ENCODE peak calls at places on chromosome 5, in four cellular contexts. N is K562, Y is WTC11, Z is HepG2. D is an unnamed sample.
A peak's percentile ranks its signal among the peaks of the same experiment; 100 is the strongest.

GRCh38 chr5:1202798-1203185 is 1.4 kb downstream of the SLC6A19 start:
- DNase-seq in Z (no peak), N (no peak), Y (no peak), D (no peak)

GRCh38 chr5:5886812-5887486 is 464.5 kb downstream of the ICE1 start:
- DNase-seq in N (peak; percentile 34), Y (peak; percentile 76), Z (peak; percentile 3), D (no peak)

GRCh38 chr5:98656106-98656795 is 117.2 kb upstream of the RGMB start:
- DNase-seq in Z (no peak), N (no peak), Y (no peak), D (no peak)

GRCh38 chr5:146667633-146668032 is 151.6 kb upstream of the GPR151 start:
- DNase-seq in Z (no peak), Y (no peak), N (no peak), D (no peak)

GRCh38 chr5:103519550-103519949 is 43.0 kb downstream of the NUDT12 start:
- DNase-seq in N (peak; percentile 9), Z (no peak), Y (peak; percentile 27), D (no peak)

GRCh38 chr5:15703901-15704300 is 203.9 kb downstream of the FBXL7 start:
- DNase-seq in Y (no peak), N (no peak), Z (no peak), D (no peak)

GRCh38 chr5:103706939-103707682 is 144.5 kb upstream of the NUDT12 start:
- DNase-seq in Z (no peak), N (no peak), Y (no peak), D (no peak)

GRCh38 chr5:131481569-131481968 is 153.5 kb downstream of the RAPGEF6 start:
- DNase-seq in Z (no peak), N (peak; percentile 5), Y (no peak), D (no peak)

GRCh38 chr5:666816-667498 is 26.2 kb downstream of the TPPP start:
- DNase-seq in Y (no peak), Z (no peak), N (no peak), D (no peak)

GRCh38 chr5:132407970-132408369 is 38.5 kb downstream of the SLC22A5 start:
- DNase-seq in N (no peak), Y (no peak), Z (no peak), D (no peak)

GRCh38 chr5:141779642-141780041 is 97.6 kb upstream of the ARAP3 start:
- DNase-seq in N (peak; percentile 19), Y (no peak), Z (no peak), D (no peak)

GRCh38 chr5:125719681-125720676 is 703.2 kb upstream of the GRAMD2B start:
- DNase-seq in N (no peak), Z (peak; percentile 94), Y (no peak), D (no peak)

GRCh38 chr5:107875834-107876233 is 205.1 kb upstream of the EFNA5 start:
- DNase-seq in N (no peak), Z (no peak), Y (no peak), D (no peak)

GRCh38 chr5:56525117-56525516 is 290.2 kb upstream of the MAP3K1 start:
- DNase-seq in Z (no peak), N (no peak), Y (no peak), D (no peak)

GRCh38 chr5:39256472-39256871 is 37.1 kb upstream of the FYB1 start:
- DNase-seq in Y (no peak), Z (no peak), N (no peak), D (peak; percentile 56)

GRCh38 chr5:176700239-176700847 is 53.1 kb downstream of the TSPAN17 start:
- DNase-seq in N (peak; percentile 40), Z (no peak), Y (peak; percentile 70), D (no peak)
- TF ChIP-seq NR2C2 in N (no peak), Z (no peak), Y (no peak), D (no peak)

DNA sequence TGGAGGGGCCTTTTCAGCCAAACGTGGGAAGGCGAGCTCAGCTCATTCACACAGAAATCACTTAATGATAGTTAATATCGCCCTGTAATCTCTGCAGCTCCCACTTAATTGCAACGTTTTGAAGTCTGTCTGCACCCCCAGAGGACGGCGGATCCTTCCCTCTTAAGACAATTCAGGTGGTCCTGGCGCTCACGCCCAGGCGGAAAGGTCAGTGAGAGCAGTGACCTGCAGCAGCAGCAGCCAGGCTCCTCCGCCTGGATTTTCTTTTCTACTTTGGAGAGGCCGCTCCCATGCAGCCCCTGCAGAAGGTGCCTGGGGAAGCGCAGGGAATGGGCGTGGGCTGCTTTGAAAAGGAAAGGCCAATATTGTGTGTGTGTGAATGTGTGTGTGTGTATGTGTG is 400.9 kb upstream of the IRX1 start:
- DNase-seq in Y (no peak), N (no peak), Z (no peak), D (no peak)
- TF ChIP-seq NR2C2 in Y (no peak), N (no peak), Z (no peak), D (no peak)

GRCh38 chr5:10839916-10840599 is 79.0 kb upstream of the DAP start:
- DNase-seq in Z (no peak), Y (no peak), N (no peak), D (no peak)

GRCh38 chr5:10844016-10844415 is 83.0 kb upstream of the DAP start:
- DNase-seq in Z (no peak), Y (no peak), N (no peak), D (no peak)

GRCh38 chr5:10838038-10838437 is 77.0 kb upstream of the DAP start:
- DNase-seq in Z (peak; percentile 18), Y (no peak), N (peak; percentile 28), D (no peak)

GRCh38 chr5:10839118-10839517 is 78.1 kb upstream of the DAP start:
- DNase-seq in Z (no peak), Y (no peak), N (no peak), D (no peak)

DNA sequence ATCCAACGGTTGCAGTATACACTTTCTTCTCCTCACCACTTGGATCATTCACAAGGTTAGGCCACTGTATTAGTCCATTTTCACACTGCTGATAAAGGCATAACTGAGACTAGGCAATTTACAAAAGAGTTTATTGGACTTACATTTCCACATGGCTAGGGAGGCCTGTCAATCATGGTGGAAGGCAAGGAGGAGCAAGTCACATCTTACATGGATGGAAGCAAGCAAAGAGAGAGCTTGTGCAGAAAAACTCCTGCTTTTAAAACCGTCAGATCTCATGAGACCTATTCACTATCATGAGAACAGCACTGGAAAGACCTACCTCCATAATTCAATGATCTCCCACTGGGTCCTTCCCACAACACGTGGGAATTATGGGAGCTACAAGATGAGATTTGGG is 81.8 kb upstream of the DAP start:
- DNase-seq in Y (no peak), Z (no peak), N (no peak), D (no peak)
- TF ChIP-seq NR2C2 in Y (no peak), Z (no peak), N (no peak), D (no peak)

GRCh38 chr5:180592176-180592575 is 877 bp upstream of the SCGB3A1 start:
- DNase-seq in N (no peak), Z (no peak), Y (no peak), D (no peak)
- TF ChIP-seq NR2C2 in N (no peak), Z (no peak), Y (no peak), D (no peak)

DNA sequence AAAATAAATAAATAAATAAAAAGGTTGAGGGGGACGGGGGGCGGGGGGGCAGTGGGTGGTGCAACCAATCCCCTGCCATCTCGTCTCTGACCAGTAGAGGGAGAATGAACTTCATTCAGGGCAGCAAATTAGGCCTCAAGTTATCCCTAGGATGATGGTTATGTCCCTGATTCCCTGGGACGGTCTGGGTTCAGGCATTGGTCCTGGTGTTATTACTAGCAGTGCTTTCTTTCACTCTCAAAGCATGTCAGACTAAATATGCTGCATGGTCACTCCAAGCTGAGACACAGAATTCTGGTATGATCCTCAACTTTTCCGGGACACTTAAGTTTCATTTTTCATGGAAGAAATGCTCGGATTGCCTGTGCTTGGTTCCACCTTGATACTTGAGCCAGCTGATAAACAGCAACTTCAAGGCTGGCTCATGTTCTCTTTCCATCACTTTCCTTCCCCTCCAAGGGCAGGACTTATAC is 59.4 kb downstream of the DAP start:
- DNase-seq in Y (peak; percentile 45), Z (peak; percentile 18), N (peak; percentile 79), D (no peak)
- TF ChIP-seq NR2C2 in Y (no peak), Z (no peak), N (no peak), D (no peak)

GRCh38 chr5:44871401-44871800 is 62.7 kb downstream of the MRPS30 start:
- DNase-seq in N (no peak), Y (no peak), Z (no peak), D (no peak)
- TF ChIP-seq NR2C2 in N (no peak), Y (no peak), Z (no peak), D (no peak)

GRCh38 chr5:178436326-178436940 is 153.8 kb downstream of the COL23A1 start:
- DNase-seq in Z (no peak), Y (no peak), N (no peak), D (no peak)

GRCh38 chr5:178434851-178435250 is 155.3 kb downstream of the COL23A1 start:
- DNase-seq in Z (no peak), N (no peak), Y (no peak), D (no peak)

GRCh38 chr5:178434016-178434761 is 156.0 kb downstream of the COL23A1 start:
- DNase-seq in Z (no peak), N (no peak), Y (no peak), D (no peak)

GRCh38 chr5:178437296-178438075 is 152.7 kb downstream of the COL23A1 start:
- DNase-seq in N (no peak), Z (no peak), Y (no peak), D (no peak)

GRCh38 chr5:178435321-178436238 is 154.6 kb downstream of the COL23A1 start:
- DNase-seq in Z (no peak), Y (no peak), N (no peak), D (no peak)
- TF ChIP-seq NR2C2 in Z (no peak), Y (no peak), N (no peak), D (no peak)

GRCh38 chr5:168481330-168481788 is 4.9 kb upstream of the RARS1 start:
- DNase-seq in Z (peak; percentile 28), Y (no peak), N (no peak), D (peak; percentile 93)

GRCh38 chr5:168477060-168477459 is 9.2 kb upstream of the RARS1 start:
- DNase-seq in N (peak; percentile 66), Y (no peak), Z (no peak), D (no peak)

GRCh38 chr5:168479166-168479565 is 7.1 kb upstream of the RARS1 start:
- DNase-seq in N (no peak), Y (no peak), Z (no peak), D (no peak)

GRCh38 chr5:168482361-168482760 is 3.9 kb upstream of the RARS1 start:
- DNase-seq in Z (no peak), Y (no peak), N (no peak), D (no peak)

DNA sequence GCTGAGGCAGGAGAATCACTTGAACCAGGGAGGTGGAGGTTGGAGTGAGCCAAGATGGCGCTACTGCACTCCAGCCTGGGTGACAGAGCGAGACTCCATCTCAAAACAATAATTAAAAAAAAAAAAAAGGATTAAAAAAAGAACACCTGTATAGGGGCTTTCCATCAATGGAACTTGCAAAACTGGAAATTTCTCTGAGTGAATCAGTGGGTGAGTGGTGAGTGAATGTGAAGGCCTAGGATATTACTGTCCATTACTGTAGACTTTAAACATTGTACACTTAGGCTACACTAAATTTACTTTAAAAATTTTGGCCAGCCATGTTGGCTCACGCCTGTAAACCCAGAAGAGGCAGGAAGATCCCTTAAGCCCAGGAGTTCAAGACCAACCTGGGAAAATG is 5.7 kb upstream of the RARS1 start:
- DNase-seq in N (no peak), Z (no peak), Y (no peak), D (no peak)
- TF ChIP-seq NR2C2 in N (no peak), Z (no peak), Y (no peak), D (no peak)

D was measured in GM12878.